ENCODE peak calls at places on chromosomes 6 and 20, in nine cellular contexts. O is endothelial cell, X is NCI-H1694, Y is psoas muscle, M is testis, E is SJSA1, D is type B pancreatic cell, I is Ammon's horn, H is T-cell. V is an unnamed sample.

GRCh38 chr6:98769546-98769945 is 64.8 kb upstream of the POU3F2 start:
- DNase-seq in O (peak; percentile 42), X (no peak), Y (no peak), M (no peak), E (no peak), D (no peak), I (no peak), H (peak; percentile 5), V (peak; percentile 15)

GRCh38 chr6:156976144-156977088 is 199.2 kb downstream of the ARID1B start:
- DNase-seq in O (no peak), X (no peak), Y (no peak), M (no peak), E (no peak), D (no peak), I (no peak), H (peak; percentile 23), V (no peak)

GRCh38 chr6:1607557-1608221 is 2.0 kb upstream of the FOXC1 start:
- DNase-seq in O (peak; percentile 53), X (no peak), Y (peak; percentile 46), M (no peak), E (no peak), D (no peak), I (no peak), H (no peak), V (no peak)

GRCh38 chr20:17961600-17961965 is 7.0 kb downstream of the SNX5 start:
- DNase-seq in O (no peak), X (no peak), Y (no peak), M (no peak), E (no peak), D (no peak), I (no peak), H (no peak), V (no peak)

GRCh38 chr6:76435174-76435573 is 362.7 kb upstream of the IMPG1 start:
- DNase-seq in O (no peak), X (no peak), Y (no peak), M (no peak), E (no peak), D (no peak), I (peak; percentile 11), H (no peak), V (no peak)

GRCh38 chr6:157935786-157936185 is 45.9 kb upstream of the SYNJ2 start:
- DNase-seq in O (no peak), X (no peak), Y (no peak), M (no peak), E (no peak), D (no peak), I (no peak), H (no peak), V (no peak)

GRCh38 chr20:18638768-18639167 is 50.9 kb downstream of the DTD1 start:
- DNase-seq in O (no peak), X (no peak), Y (no peak), M (no peak), E (no peak), D (no peak), I (no peak), H (no peak), V (no peak)

GRCh38 chr6:168157272-168158007 is 78.4 kb upstream of the FRMD1 start:
- DNase-seq in O (no peak), X (no peak), Y (no peak), M (no peak), E (peak; percentile 14), D (peak; percentile 68), I (no peak), H (no peak), V (no peak)

GRCh38 chr20:64131406-64131805 is 24.0 kb upstream of the NPBWR2 start:
- DNase-seq in O (no peak), X (no peak), Y (no peak), M (peak; percentile 54), E (peak; percentile 33), D (no peak), I (no peak), H (no peak), V (no peak)

GRCh38 chr6:145929037-145929633 is 35.0 kb downstream of the SHPRH start:
- DNase-seq in O (no peak), X (peak; percentile 1), Y (no peak), M (no peak), E (peak; percentile 21), D (no peak), I (peak; percentile 36), H (no peak), V (no peak)

GRCh38 chr6:63795006-63795405 is 159.4 kb downstream of the PHF3 start:
- DNase-seq in O (no peak), X (no peak), Y (no peak), M (no peak), E (no peak), D (no peak), I (no peak), H (no peak), V (no peak)

GRCh38 chr20:48783533-48784272 is 44.1 kb downstream of the PREX1 start:
- DNase-seq in O (no peak), X (no peak), Y (no peak), M (no peak), E (peak; percentile 75), D (no peak), I (no peak), H (peak; percentile 45), V (no peak)

GRCh38 chr20:4949833-4950178 is 51.5 kb downstream of the SLC23A2 start:
- DNase-seq in O (peak; percentile 16), X (peak; percentile 38), Y (no peak), M (peak; percentile 61), E (no peak), D (no peak), I (peak; percentile 82), H (peak; percentile 17), V (peak; percentile 66)

GRCh38 chr6:104123227-104123626 is 736.5 kb downstream of the HACE1 start:
- DNase-seq in O (no peak), X (no peak), Y (no peak), M (no peak), E (no peak), D (no peak), I (no peak), H (no peak), V (no peak)

GRCh38 chr6:32488085-32488484 is 42.0 kb downstream of the HLA-DRB5 start:
- DNase-seq in O (no peak), X (no peak), Y (no peak), M (no peak), E (no peak), D (no peak), I (no peak), H (no peak), V (no peak)

GRCh38 chr6:124924333-124924759 is 37.9 kb upstream of the RNF217 start:
- DNase-seq in O (no peak), X (no peak), Y (no peak), M (no peak), E (peak; percentile 4), D (no peak), I (no peak), H (no peak), V (no peak)

GRCh38 chr20:2101057-2101934 is at the start of gene STK35:
- DNase-seq in O (peak; percentile 57), X (peak; percentile 45), Y (no peak), M (peak; percentile 88), E (no peak), D (no peak), I (no peak), H (no peak), V (peak; percentile 86)

GRCh38 chr20:48098099-48098498 is 312.8 kb upstream of the SULF2 start:
- DNase-seq in O (no peak), X (no peak), Y (no peak), M (no peak), E (no peak), D (no peak), I (no peak), H (no peak), V (no peak)

GRCh38 chr20:2946988-2947961 is 74.0 kb downstream of the PTPRA start:
- DNase-seq in O (no peak), X (no peak), Y (no peak), M (peak; percentile 75), E (no peak), D (no peak), I (peak; percentile 94), H (no peak), V (peak; percentile 72)

GRCh38 chr20:33443006-33443511 is 504 bp downstream of the SNTA1 start:
- DNase-seq in O (peak; percentile 27), X (no peak), Y (peak; percentile 70), M (no peak), E (no peak), D (peak; percentile 78), I (no peak), H (peak; percentile 34), V (no peak)

GRCh38 chr6:34414999-34415858 is 10.6 kb downstream of the RPS10 start:
- DNase-seq in O (peak; percentile 9), X (peak; percentile 67), Y (no peak), M (peak; percentile 81), E (peak; percentile 47), D (no peak), I (peak; percentile 93), H (peak; percentile 49), V (peak; percentile 58)

GRCh38 chr6:85920782-85921181 is 278.1 kb upstream of the SYNCRIP start:
- DNase-seq in O (no peak), X (peak; percentile 25), Y (no peak), M (no peak), E (no peak), D (no peak), I (peak; percentile 22), H (no peak), V (no peak)

GRCh38 chr20:3679749-3680700 is 1.8 kb downstream of the ADAM33 start:
- DNase-seq in O (no peak), X (no peak), Y (peak; percentile 79), M (peak; percentile 63), E (no peak), D (no peak), I (no peak), H (no peak), V (no peak)

GRCh38 chr6:154605207-154605877 is 94.9 kb upstream of the CNKSR3 start:
- DNase-seq in O (no peak), X (no peak), Y (no peak), M (no peak), E (peak; percentile 81), D (no peak), I (no peak), H (no peak), V (no peak)

GRCh38 chr6:145138469-145139185 is 596.7 kb downstream of the EPM2A start:
- DNase-seq in O (no peak), X (no peak), Y (no peak), M (no peak), E (no peak), D (no peak), I (no peak), H (no peak), V (no peak)

GRCh38 chr20:50569864-50570836 is 60.0 kb downstream of the PTPN1 start:
- DNase-seq in O (peak; percentile 20), X (no peak), Y (no peak), M (peak; percentile 65), E (peak; percentile 41), D (no peak), I (no peak), H (no peak), V (no peak)

GRCh38 chr6:170255426-170256125 is 35.3 kb downstream of the DLL1 start:
- DNase-seq in O (no peak), X (no peak), Y (no peak), M (no peak), E (no peak), D (no peak), I (no peak), H (no peak), V (no peak)

GRCh38 chr20:5056801-5057599 is 55.7 kb upstream of the SLC23A2 start:
- DNase-seq in O (peak; percentile 12), X (no peak), Y (no peak), M (peak; percentile 58), E (peak; percentile 19), D (no peak), I (peak; percentile 73), H (peak; percentile 67), V (peak; percentile 72)

GRCh38 chr20:51450221-51450712 is 92.3 kb downstream of the NFATC2 start:
- DNase-seq in O (no peak), X (no peak), Y (no peak), M (no peak), E (no peak), D (no peak), I (no peak), H (no peak), V (no peak)

GRCh38 chr20:63694596-63695418 is 1.6 kb upstream of the TNFRSF6B start:
- DNase-seq in O (no peak), X (no peak), Y (peak; percentile 55), M (no peak), E (no peak), D (no peak), I (no peak), H (no peak), V (no peak)

GRCh38 chr6:15914553-15914952 is 214.3 kb upstream of the MYLIP start:
- DNase-seq in O (no peak), X (no peak), Y (no peak), M (no peak), E (no peak), D (no peak), I (no peak), H (no peak), V (no peak)